ENCODE peak calls at places on chromosome 6, in eight cellular contexts. One of them, this sample, is unnamed. For H3K4me1, H3K9me3 and H3K27me3, the result is how much of the 10 kb centered on the place peaks cover.

GRCh38 chr6:56909115-56909907 is 45.6 kb upstream of the BEND6 start:
- DNase-seq in right lobe of liver: no peak
- DNase-seq in ovary: no peak
- DNase-seq in HCT116: no peak
- DNase-seq in aorta: no peak
- DNase-seq in pancreas: no peak
- DNase-seq in naive thymus-derived CD4-positive, alpha-beta T cell: no peak
- DNase-seq in cardiac muscle cell: no peak
- DNase-seq in this sample: no peak

GRCh38 chr6:149545258-149545753 is 537 bp downstream of the PPIL4 start:
- DNase-seq in pancreas: peak
- DNase-seq in right lobe of liver: peak
- DNase-seq in ovary: peak
- DNase-seq in aorta: peak
- DNase-seq in HCT116: no peak
- DNase-seq in naive thymus-derived CD4-positive, alpha-beta T cell: peak
- DNase-seq in cardiac muscle cell: peak
- DNase-seq in this sample: no peak

GRCh38 chr6:163195721-163196691 is 218.5 kb upstream of the QKI start:
- DNase-seq in ovary: no peak
- DNase-seq in naive thymus-derived CD4-positive, alpha-beta T cell: no peak
- DNase-seq in pancreas: no peak
- DNase-seq in right lobe of liver: no peak
- DNase-seq in cardiac muscle cell: no peak
- DNase-seq in aorta: no peak
- DNase-seq in HCT116: no peak
- DNase-seq in this sample: no peak

GRCh38 chr6:106132153-106132698 is 46.1 kb downstream of the PRDM1 start:
- DNase-seq in HCT116: no peak
- DNase-seq in cardiac muscle cell: no peak
- DNase-seq in aorta: no peak
- DNase-seq in naive thymus-derived CD4-positive, alpha-beta T cell: no peak
- DNase-seq in right lobe of liver: no peak
- DNase-seq in pancreas: no peak
- DNase-seq in ovary: no peak
- DNase-seq in this sample: no peak

GRCh38 chr6:170516783-170517616 is 36.1 kb downstream of the PSMB1 start:
- DNase-seq in pancreas: peak
- DNase-seq in HCT116: peak
- DNase-seq in ovary: no peak
- DNase-seq in right lobe of liver: peak
- DNase-seq in aorta: no peak
- DNase-seq in naive thymus-derived CD4-positive, alpha-beta T cell: peak
- DNase-seq in cardiac muscle cell: peak
- DNase-seq in this sample: peak

GRCh38 chr6:161417712-161418457 is 144.0 kb upstream of the AGPAT4 start:
- DNase-seq in HCT116: no peak
- DNase-seq in cardiac muscle cell: peak
- DNase-seq in ovary: peak
- DNase-seq in right lobe of liver: no peak
- DNase-seq in naive thymus-derived CD4-positive, alpha-beta T cell: no peak
- DNase-seq in pancreas: peak
- DNase-seq in aorta: no peak
- DNase-seq in this sample: no peak

GRCh38 chr6:34447915-34448314 is 18.0 kb upstream of the PACSIN1 start:
- DNase-seq in ovary: no peak
- DNase-seq in right lobe of liver: no peak
- DNase-seq in naive thymus-derived CD4-positive, alpha-beta T cell: no peak
- DNase-seq in pancreas: no peak
- DNase-seq in HCT116: no peak
- DNase-seq in aorta: no peak
- DNase-seq in cardiac muscle cell: no peak
- DNase-seq in this sample: no peak

GRCh38 chr6:83215131-83216047 is 22.2 kb downstream of the RWDD2A start:
- DNase-seq in right lobe of liver: peak
- DNase-seq in cardiac muscle cell: peak
- DNase-seq in pancreas: peak
- DNase-seq in HCT116: peak
- DNase-seq in aorta: peak
- DNase-seq in ovary: peak
- DNase-seq in naive thymus-derived CD4-positive, alpha-beta T cell: peak
- DNase-seq in this sample: no peak

GRCh38 chr6:154510144-154510905 is at the start of gene CNKSR3:
- DNase-seq in naive thymus-derived CD4-positive, alpha-beta T cell: no peak
- DNase-seq in right lobe of liver: peak
- DNase-seq in ovary: peak
- DNase-seq in HCT116: peak
- DNase-seq in aorta: peak
- DNase-seq in pancreas: peak
- DNase-seq in cardiac muscle cell: peak
- DNase-seq in this sample: peak

GRCh38 chr6:27891300-27891913 is 20.8 kb downstream of the OR2B2 start:
- DNase-seq in ovary: no peak
- DNase-seq in HCT116: no peak
- DNase-seq in cardiac muscle cell: no peak
- DNase-seq in pancreas: no peak
- DNase-seq in aorta: no peak
- DNase-seq in naive thymus-derived CD4-positive, alpha-beta T cell: no peak
- DNase-seq in right lobe of liver: no peak
- DNase-seq in this sample: no peak

GRCh38 chr6:5412663-5413062 is 151.3 kb downstream of the FARS2 start:
- DNase-seq in naive thymus-derived CD4-positive, alpha-beta T cell: no peak
- DNase-seq in right lobe of liver: no peak
- DNase-seq in cardiac muscle cell: no peak
- DNase-seq in HCT116: no peak
- DNase-seq in ovary: no peak
- DNase-seq in pancreas: no peak
- DNase-seq in aorta: no peak
- DNase-seq in this sample: no peak

GRCh38 chr6:3380344-3381232 is 76.3 kb downstream of the SLC22A23 start:
- DNase-seq in HCT116: no peak
- DNase-seq in aorta: no peak
- DNase-seq in right lobe of liver: peak
- DNase-seq in cardiac muscle cell: no peak
- DNase-seq in pancreas: peak
- DNase-seq in naive thymus-derived CD4-positive, alpha-beta T cell: no peak
- DNase-seq in ovary: no peak
- DNase-seq in this sample: no peak

GRCh38 chr6:92364948-92365386 is 1054.4 kb downstream of the EPHA7 start:
- DNase-seq in HCT116: no peak
- DNase-seq in pancreas: no peak
- DNase-seq in aorta: no peak
- DNase-seq in cardiac muscle cell: no peak
- DNase-seq in right lobe of liver: no peak
- DNase-seq in naive thymus-derived CD4-positive, alpha-beta T cell: no peak
- DNase-seq in ovary: no peak
- DNase-seq in this sample: no peak

GRCh38 chr6:151958332-151958731 is 150.8 kb downstream of the ESR1 start:
- DNase-seq in aorta: no peak
- DNase-seq in HCT116: no peak
- DNase-seq in right lobe of liver: no peak
- DNase-seq in pancreas: no peak
- DNase-seq in cardiac muscle cell: peak
- DNase-seq in naive thymus-derived CD4-positive, alpha-beta T cell: no peak
- DNase-seq in ovary: no peak
- DNase-seq in this sample: no peak

GRCh38 chr6:46651006-46651405 is 1.6 kb downstream of the CYP39A1 start:
- DNase-seq in cardiac muscle cell: no peak
- DNase-seq in right lobe of liver: no peak
- DNase-seq in aorta: no peak
- DNase-seq in pancreas: no peak
- DNase-seq in naive thymus-derived CD4-positive, alpha-beta T cell: no peak
- DNase-seq in HCT116: no peak
- DNase-seq in ovary: no peak
- DNase-seq in this sample: no peak

GRCh38 chr6:47545223-47545622 is 67.6 kb downstream of the CD2AP start:
- DNase-seq in aorta: no peak
- DNase-seq in right lobe of liver: no peak
- DNase-seq in ovary: no peak
- DNase-seq in pancreas: no peak
- DNase-seq in HCT116: no peak
- DNase-seq in naive thymus-derived CD4-positive, alpha-beta T cell: no peak
- DNase-seq in cardiac muscle cell: no peak
- DNase-seq in this sample: no peak

GRCh38 chr6:45986746-45987274 is 28.9 kb downstream of the CLIC5 start:
- DNase-seq in cardiac muscle cell: no peak
- DNase-seq in naive thymus-derived CD4-positive, alpha-beta T cell: no peak
- DNase-seq in ovary: no peak
- DNase-seq in HCT116: no peak
- DNase-seq in pancreas: no peak
- DNase-seq in aorta: no peak
- DNase-seq in right lobe of liver: no peak
- DNase-seq in this sample: no peak

GRCh38 chr6:81241126-81241525 is 511.4 kb downstream of the TENT5A start:
- DNase-seq in cardiac muscle cell: no peak
- DNase-seq in aorta: no peak
- DNase-seq in right lobe of liver: no peak
- DNase-seq in naive thymus-derived CD4-positive, alpha-beta T cell: no peak
- DNase-seq in ovary: no peak
- DNase-seq in pancreas: no peak
- DNase-seq in HCT116: no peak
- DNase-seq in this sample: no peak

GRCh38 chr6:36028088-36028886 is 679 bp downstream of the MAPK14 start:
- DNase-seq in aorta: peak
- DNase-seq in HCT116: no peak
- DNase-seq in cardiac muscle cell: peak
- DNase-seq in right lobe of liver: peak
- DNase-seq in pancreas: peak
- DNase-seq in ovary: peak
- DNase-seq in naive thymus-derived CD4-positive, alpha-beta T cell: peak
- DNase-seq in this sample: no peak

GRCh38 chr6:125827788-125828313 is 37.1 kb downstream of the NCOA7 start:
- DNase-seq in right lobe of liver: no peak
- DNase-seq in cardiac muscle cell: no peak
- DNase-seq in naive thymus-derived CD4-positive, alpha-beta T cell: no peak
- DNase-seq in HCT116: no peak
- DNase-seq in pancreas: no peak
- DNase-seq in ovary: no peak
- DNase-seq in aorta: no peak
- DNase-seq in this sample: no peak
- H3K4me1 ChIP-seq in right lobe of liver: under half
- H3K4me1 ChIP-seq in cardiac muscle cell: under half
- H3K4me1 ChIP-seq in naive thymus-derived CD4-positive, alpha-beta T cell: under half
- H3K4me1 ChIP-seq in HCT116: under half
- H3K4me1 ChIP-seq in pancreas: under half
- H3K4me1 ChIP-seq in ovary: under half
- H3K4me1 ChIP-seq in aorta: under half
- H3K4me1 ChIP-seq in this sample: under half

GRCh38 chr6:143998686-143999085 is 9.4 kb downstream of the PLAGL1 start:
- DNase-seq in ovary: no peak
- DNase-seq in right lobe of liver: no peak
- DNase-seq in pancreas: no peak
- DNase-seq in aorta: no peak
- DNase-seq in naive thymus-derived CD4-positive, alpha-beta T cell: no peak
- DNase-seq in HCT116: no peak
- DNase-seq in cardiac muscle cell: no peak
- DNase-seq in this sample: no peak
- H3K9me3 ChIP-seq in ovary: under half
- H3K9me3 ChIP-seq in right lobe of liver: under half
- H3K9me3 ChIP-seq in pancreas: under half
- H3K9me3 ChIP-seq in aorta: under half
- H3K9me3 ChIP-seq in naive thymus-derived CD4-positive, alpha-beta T cell: under half
- H3K9me3 ChIP-seq in HCT116: under half
- H3K9me3 ChIP-seq in cardiac muscle cell: under half
- H3K9me3 ChIP-seq in this sample: under half

DNA sequence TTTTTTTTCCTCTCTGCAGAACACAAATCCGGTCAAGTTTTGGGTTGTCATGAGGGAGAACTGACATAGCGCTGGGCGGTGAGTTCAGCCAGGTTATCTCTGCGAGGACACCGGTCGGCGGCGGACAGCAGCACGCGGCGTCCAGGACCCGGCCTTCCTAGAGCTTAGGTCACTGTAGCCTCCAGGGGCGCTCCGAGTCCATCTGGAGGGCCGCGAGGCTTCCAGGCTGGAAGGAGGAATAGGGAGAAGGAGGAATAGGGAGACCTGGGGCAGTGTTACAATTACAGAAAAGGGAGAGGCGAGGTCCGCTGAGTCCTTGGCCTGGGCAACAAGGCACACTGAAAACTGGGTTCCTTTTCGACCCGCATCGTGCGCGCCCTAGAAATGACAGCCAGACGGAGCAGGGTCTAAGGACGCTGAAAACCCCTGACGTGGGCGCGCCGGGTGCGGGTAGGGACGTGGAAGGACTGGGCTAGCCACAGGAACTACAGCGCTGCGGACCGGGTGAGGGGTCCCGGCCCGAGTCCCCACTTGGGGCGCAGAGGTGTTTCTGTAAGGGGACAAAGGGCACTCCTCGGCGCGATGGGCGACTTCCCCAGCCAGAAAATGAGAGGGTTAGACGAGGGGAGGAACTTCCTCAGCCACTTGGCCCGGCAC is 536 bp upstream of the FNDC1 start:
- DNase-seq in HCT116: no peak
- DNase-seq in pancreas: peak
- DNase-seq in ovary: no peak
- DNase-seq in right lobe of liver: peak
- DNase-seq in cardiac muscle cell: peak
- DNase-seq in naive thymus-derived CD4-positive, alpha-beta T cell: no peak
- DNase-seq in aorta: peak
- DNase-seq in this sample: no peak
- H3K27me3 ChIP-seq in HCT116: under half
- H3K27me3 ChIP-seq in pancreas: under half
- H3K27me3 ChIP-seq in ovary: under half
- H3K27me3 ChIP-seq in right lobe of liver: under half
- H3K27me3 ChIP-seq in cardiac muscle cell: half or more
- H3K27me3 ChIP-seq in naive thymus-derived CD4-positive, alpha-beta T cell: under half
- H3K27me3 ChIP-seq in aorta: under half
- H3K27me3 ChIP-seq in this sample: under half

GRCh38 chr6:90231308-90231707 is 65.3 kb downstream of the BACH2 start:
- DNase-seq in pancreas: no peak
- DNase-seq in ovary: no peak
- DNase-seq in cardiac muscle cell: no peak
- DNase-seq in naive thymus-derived CD4-positive, alpha-beta T cell: no peak
- DNase-seq in HCT116: no peak
- DNase-seq in aorta: no peak
- DNase-seq in right lobe of liver: no peak
- DNase-seq in this sample: no peak
- H3K4me1 ChIP-seq in pancreas: under half
- H3K4me1 ChIP-seq in ovary: under half
- H3K4me1 ChIP-seq in cardiac muscle cell: under half
- H3K4me1 ChIP-seq in naive thymus-derived CD4-positive, alpha-beta T cell: half or more
- H3K4me1 ChIP-seq in HCT116: under half
- H3K4me1 ChIP-seq in aorta: under half
- H3K4me1 ChIP-seq in right lobe of liver: under half
- H3K4me1 ChIP-seq in this sample: under half